ENCODE peak calls at places on chromosomes 11 and 22, in four cellular contexts. Q is IMR-90, W is esophagus squamous epithelium, V is breast epithelium. H is an unnamed sample.

GRCh38 chr22:28799125-28799833 is 1.1 kb downstream of the XBP1 start:
- DNase-seq in V (no peak), Q (peak; percentile 96), W (no peak), H (no peak)

GRCh38 chr11:110434952-110435779 is 5.4 kb downstream of the FDX1 start:
- DNase-seq in W (no peak), V (no peak), Q (no peak), H (no peak)

GRCh38 chr11:57379732-57380131 is 1.2 kb downstream of the PRG3 start:
- DNase-seq in V (no peak), W (no peak), Q (peak; percentile 24), H (no peak)

GRCh38 chr11:289145-289705 is 299 bp downstream of the PGGHG start:
- DNase-seq in W (no peak), Q (no peak), V (no peak), H (no peak)

GRCh38 chr11:75140269-75141138 is 10.4 kb upstream of the SLCO2B1 start:
- DNase-seq in W (no peak), V (peak; percentile 65), Q (peak; percentile 11), H (no peak)

GRCh38 chr22:46963672-46964545 is 201.5 kb downstream of the TBC1D22A start:
- DNase-seq in W (no peak), Q (no peak), V (no peak), H (no peak)

GRCh38 chr11:103870821-103871309 is 165.6 kb upstream of the DDI1 start:
- DNase-seq in W (no peak), V (no peak), Q (no peak), H (peak; percentile 47)

GRCh38 chr11:4960877-4961276 is 5.4 kb upstream of the OR51A2 start:
- DNase-seq in Q (no peak), V (no peak), W (no peak), H (no peak)

GRCh38 chr11:118211006-118211405 is 13.8 kb downstream of the JAML start:
- DNase-seq in V (no peak), Q (no peak), W (no peak), H (no peak)

GRCh38 chr11:329886-330253 is 9.2 kb upstream of the IFITM3 start:
- DNase-seq in V (no peak), Q (no peak), W (no peak), H (no peak)

GRCh38 chr11:16902979-16903378 is 111.2 kb downstream of the PLEKHA7 start:
- DNase-seq in Q (no peak), W (no peak), V (no peak), H (no peak)

GRCh38 chr11:74820763-74821162 is 72.1 kb downstream of the RNF169 start:
- DNase-seq in Q (peak; percentile 99), W (no peak), V (no peak), H (no peak)

GRCh38 chr11:43833657-43834073 is 47.0 kb upstream of the ALKBH3 start:
- DNase-seq in V (no peak), Q (peak; percentile 90), W (no peak), H (no peak)

GRCh38 chr22:30871391-30872281 is 96.9 kb downstream of the MORC2 start:
- DNase-seq in W (no peak), V (peak; percentile 36), Q (no peak), H (peak; percentile 15)

GRCh38 chr22:32000171-32000570 is 42.9 kb upstream of the SLC5A1 start:
- DNase-seq in W (no peak), Q (no peak), V (no peak), H (no peak)

GRCh38 chr11:60942970-60943565 is 8.9 kb downstream of the SLC15A3 start:
- DNase-seq in Q (no peak), W (no peak), V (no peak), H (no peak)

GRCh38 chr11:206002-206384 is 1.2 kb downstream of the BET1L start:
- DNase-seq in Q (no peak), W (no peak), V (peak; percentile 47), H (no peak)

GRCh38 chr22:19800761-19801244 is 40.2 kb downstream of the TBX1 start:
- DNase-seq in Q (peak; percentile 25), V (no peak), W (no peak), H (peak; percentile 61)
- TF ChIP-seq CTCF in Q (peak; percentile 43), V (peak; percentile 9), W (no peak), H (no peak)

GRCh38 chr22:49768511-49768910 is 59.2 kb downstream of the BRD1 start:
- DNase-seq in W (no peak), V (peak; percentile 14), Q (no peak), H (peak; percentile 28)
- H3K4me1 ChIP-seq in W (no peaks in the 10 kb centered on the region), V (no peaks in the 10 kb centered on the region), Q (peaks cover 11% of the 10 kb centered on the region), H (no peaks in the 10 kb centered on the region)

DNA sequence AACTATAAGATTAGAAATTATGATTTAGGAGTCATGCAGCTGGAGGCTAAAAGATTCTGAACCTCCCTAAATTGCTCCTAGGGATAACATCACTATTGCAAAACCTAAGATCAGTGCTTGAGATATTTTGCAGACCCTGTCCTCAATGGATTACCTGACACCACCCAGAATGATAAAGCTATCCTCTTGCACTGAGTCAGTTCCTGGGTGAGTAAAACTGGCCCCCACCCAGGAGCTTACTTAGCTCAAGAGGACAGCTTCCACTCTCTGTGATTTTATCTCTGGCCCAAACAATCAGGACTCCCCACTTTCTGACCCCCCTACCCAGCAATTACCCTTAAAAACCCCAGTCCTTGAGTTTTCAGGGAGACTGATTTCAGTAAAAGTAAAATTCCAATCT is 2074.4 kb upstream of the RAG2 start:
- DNase-seq in Q (no peak), V (no peak), W (no peak), H (no peak)
- TF ChIP-seq CTCF in Q (no peak), V (no peak), W (no peak), H (no peak)

GRCh38 chr11:6856871-6857270 is 6.0 kb upstream of the OR10A2 start:
- DNase-seq in V (no peak), W (no peak), Q (peak; percentile 54), H (no peak)

GRCh38 chr11:6850526-6850925 is 5.0 kb downstream of the OR10A5 start:
- DNase-seq in W (no peak), V (no peak), Q (no peak), H (no peak)

DNA sequence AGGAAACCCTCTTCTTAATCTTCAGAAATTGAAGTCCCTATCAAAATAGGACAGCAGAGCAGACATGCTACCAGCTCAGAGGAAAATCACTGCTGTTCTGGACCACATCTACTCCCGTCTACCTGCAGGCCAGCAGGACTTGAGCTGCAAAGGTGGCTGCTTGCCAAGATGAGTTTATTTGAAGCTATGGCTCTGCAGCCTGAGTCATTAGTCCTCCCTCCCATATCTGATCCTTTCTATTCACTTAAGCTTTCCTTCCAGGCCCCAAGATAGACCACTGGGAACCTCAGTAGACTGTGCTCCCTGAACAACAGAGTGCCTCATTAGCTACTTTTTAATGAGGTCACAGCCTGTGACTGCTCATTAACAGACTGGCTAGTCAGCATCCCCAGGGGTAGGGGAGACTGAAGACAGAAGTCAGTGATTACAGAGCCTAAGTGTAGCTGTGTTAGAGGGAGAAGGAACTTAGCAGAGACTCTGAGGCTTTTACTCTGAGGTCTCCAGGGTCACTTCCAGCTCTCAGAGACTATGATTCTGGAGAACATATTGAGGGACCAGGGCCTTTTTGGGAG is 6.8 kb upstream of the OR10A2 start:
- DNase-seq in W (no peak), Q (peak; percentile 67), V (no peak), H (no peak)
- H3K4me1 ChIP-seq in W (no peaks in the 10 kb centered on the region), Q (peaks cover 4% of the 10 kb centered on the region), V (no peaks in the 10 kb centered on the region), H (no peaks in the 10 kb centered on the region)

GRCh38 chr22:35930933-35931332 is 97.7 kb downstream of the RBFOX2 start:
- DNase-seq in V (no peak), W (no peak), Q (peak; percentile 80), H (no peak)
- TF ChIP-seq CTCF in V (peak; percentile 65), W (peak; percentile 45), Q (peak; percentile 78), H (peak; percentile 51)